ENCODE peak calls at places on chromosome 3, in ten cellular contexts. O is transverse colon; D is K562; A is tibial nerve; J is fibroblast of lung; U is SJSA1; Z is breast epithelium; G is ascending aorta; E is astrocyte; Q is CD8-positive, alpha-beta memory T cell. Y is an unnamed sample. For H3K36me3, the result is how much of the 10 kb centered on the place peaks cover.

GRCh38 chr3:96863129-96863740 is 48.8 kb downstream of the EPHA6 start:
- DNase-seq in U (no peak), Z (peak), D (peak), E (no peak), J (peak), G (no peak), A (no peak), Q (no peak), O (peak), Y (peak)

GRCh38 chr3:66138336-66139234 is 82.2 kb upstream of the SLC25A26 start:
- DNase-seq in G (peak), D (peak), E (peak), U (peak), A (no peak), Z (peak), J (peak), O (peak), Q (no peak), Y (peak)

GRCh38 chr3:47015151-47015550 is 35.7 kb downstream of the NBEAL2 start:
- DNase-seq in G (no peak), Z (no peak), J (no peak), O (no peak), D (no peak), E (no peak), Q (no peak), A (no peak), U (no peak), Y (no peak)

GRCh38 chr3:182370949-182371348 is 422.4 kb upstream of the ATP11B start:
- DNase-seq in A (no peak), G (no peak), Q (no peak), O (no peak), U (no peak), D (no peak), E (peak), Z (no peak), J (peak), Y (no peak)

GRCh38 chr3:100002599-100003350 is 111.5 kb downstream of the FILIP1L start:
- DNase-seq in U (no peak), O (peak), E (peak), A (no peak), J (peak), Q (no peak), Z (peak), G (no peak), D (peak), Y (no peak)

GRCh38 chr3:184417619-184418327 is 37.9 kb downstream of the CHRD start:
- DNase-seq in U (peak), G (peak), D (peak), J (peak), O (peak), A (peak), Z (peak), Q (peak), E (peak), Y (peak)

GRCh38 chr3:52973806-52974205 is 72.1 kb downstream of the SFMBT1 start:
- DNase-seq in O (no peak), D (no peak), Q (no peak), Z (no peak), J (peak), A (no peak), G (no peak), U (no peak), E (peak), Y (no peak)

GRCh38 chr3:85576091-85576690 is 617.4 kb downstream of the CADM2 start:
- DNase-seq in A (peak), G (peak), Z (peak), O (peak), Q (no peak), J (peak), D (peak), U (peak), E (no peak), Y (peak)

GRCh38 chr3:71652786-71653419 is 69.4 kb upstream of the FOXP1 start:
- DNase-seq in D (peak), O (peak), E (peak), U (no peak), Z (no peak), G (peak), J (peak), Q (no peak), A (no peak), Y (peak)

GRCh38 chr3:197888511-197888910 is 61.5 kb upstream of the RPL35A start:
- DNase-seq in U (no peak), O (no peak), G (no peak), D (no peak), Q (no peak), E (no peak), J (no peak), A (no peak), Z (no peak), Y (no peak)

GRCh38 chr3:35946857-35947514 is 307.7 kb downstream of the ARPP21 start:
- DNase-seq in U (no peak), Z (no peak), O (peak), E (no peak), Q (no peak), D (no peak), J (no peak), A (no peak), G (no peak), Y (peak)

GRCh38 chr3:16982439-16982838 is 97.7 kb downstream of the PLCL2 start:
- DNase-seq in J (no peak), O (no peak), D (no peak), A (no peak), G (no peak), Z (no peak), E (no peak), U (no peak), Q (no peak), Y (no peak)

GRCh38 chr3:8709801-8710524 is 23.6 kb upstream of the CAV3 start:
- DNase-seq in J (no peak), U (no peak), D (no peak), O (no peak), Z (peak), A (no peak), G (no peak), Q (no peak), E (no peak), Y (no peak)

GRCh38 chr3:174193559-174193958 is 665.6 kb upstream of the NAALADL2 start:
- DNase-seq in U (no peak), Q (no peak), O (no peak), Z (no peak), D (no peak), A (no peak), G (no peak), E (no peak), J (no peak), Y (no peak)

GRCh38 chr3:85783331-85783730 is 824.5 kb downstream of the CADM2 start:
- DNase-seq in D (no peak), Q (no peak), J (no peak), E (no peak), O (no peak), Z (no peak), U (no peak), A (no peak), G (no peak), Y (peak)

GRCh38 chr3:54962200-54962599 is 34.3 kb upstream of the LRTM1 start:
- DNase-seq in U (no peak), A (no peak), O (no peak), Q (no peak), D (no peak), J (peak), E (peak), Z (no peak), G (no peak), Y (no peak)

GRCh38 chr3:177005718-177006405 is 191.4 kb downstream of the TBL1XR1 start:
- DNase-seq in U (no peak), O (no peak), G (no peak), A (no peak), Q (no peak), D (no peak), Z (no peak), E (no peak), J (no peak), Y (no peak)

GRCh38 chr3:123081718-123082369 is 15.0 kb downstream of the PDIA5 start:
- DNase-seq in E (no peak), J (no peak), A (no peak), Q (no peak), O (no peak), D (peak), Z (no peak), U (no peak), G (peak), Y (peak)

GRCh38 chr3:151976211-151977050 is 103.0 kb downstream of the SUCNR1 start:
- DNase-seq in Z (no peak), O (no peak), D (peak), J (peak), E (peak), U (peak), Q (no peak), A (no peak), G (no peak), Y (no peak)

GRCh38 chr3:49025793-49026520 is 3.2 kb downstream of the IMPDH2 start:
- DNase-seq in Q (no peak), U (no peak), D (no peak), G (no peak), Z (no peak), A (no peak), O (no peak), J (no peak), E (no peak), Y (no peak)

GRCh38 chr3:15206662-15207576 is 873 bp downstream of the CAPN7 start:
- DNase-seq in J (peak), G (no peak), Z (peak), D (peak), E (peak), Q (no peak), A (no peak), O (peak), U (no peak), Y (peak)

GRCh38 chr3:133441867-133442270 is 42.0 kb downstream of the BFSP2 start:
- DNase-seq in Z (no peak), D (no peak), E (no peak), G (no peak), U (no peak), A (no peak), Q (no peak), O (no peak), J (no peak), Y (no peak)

GRCh38 chr3:125028657-125029056 is 27.1 kb downstream of the HEG1 start:
- DNase-seq in J (peak), G (no peak), Q (no peak), E (no peak), D (no peak), O (no peak), Z (no peak), U (no peak), A (no peak), Y (no peak)
- H3K36me3 ChIP-seq in J (under half), G (under half), Q (under half), E (under half), D (under half), O (under half), Z (under half), U (half or more), A (under half), Y (under half)

GRCh38 chr3:13408890-13409289 is 11.2 kb downstream of the NUP210 start:
- DNase-seq in Q (no peak), G (no peak), D (no peak), J (no peak), A (no peak), Z (no peak), O (no peak), E (no peak), U (no peak), Y (no peak)

GRCh38 chr3:13406200-13406599 is 13.9 kb downstream of the NUP210 start:
- DNase-seq in U (no peak), Q (no peak), E (no peak), Z (no peak), A (no peak), G (no peak), D (peak), O (no peak), J (no peak), Y (no peak)

GRCh38 chr3:13405614-13406013 is 14.5 kb downstream of the NUP210 start:
- DNase-seq in O (no peak), G (no peak), A (no peak), D (no peak), J (no peak), Q (no peak), E (no peak), U (no peak), Z (no peak), Y (no peak)

GRCh38 chr3:13407926-13408325 is 12.2 kb downstream of the NUP210 start:
- DNase-seq in U (no peak), A (no peak), G (no peak), O (no peak), Z (no peak), Q (no peak), J (no peak), D (no peak), E (no peak), Y (no peak)

GRCh38 chr3:13407475-13407874 is 12.6 kb downstream of the NUP210 start:
- DNase-seq in Q (no peak), O (no peak), E (no peak), A (no peak), J (no peak), D (no peak), G (no peak), Z (no peak), U (no peak), Y (no peak)
- H3K36me3 ChIP-seq in Q (under half), O (under half), E (under half), A (under half), J (under half), D (under half), G (under half), Z (under half), U (under half), Y (under half)

DNA sequence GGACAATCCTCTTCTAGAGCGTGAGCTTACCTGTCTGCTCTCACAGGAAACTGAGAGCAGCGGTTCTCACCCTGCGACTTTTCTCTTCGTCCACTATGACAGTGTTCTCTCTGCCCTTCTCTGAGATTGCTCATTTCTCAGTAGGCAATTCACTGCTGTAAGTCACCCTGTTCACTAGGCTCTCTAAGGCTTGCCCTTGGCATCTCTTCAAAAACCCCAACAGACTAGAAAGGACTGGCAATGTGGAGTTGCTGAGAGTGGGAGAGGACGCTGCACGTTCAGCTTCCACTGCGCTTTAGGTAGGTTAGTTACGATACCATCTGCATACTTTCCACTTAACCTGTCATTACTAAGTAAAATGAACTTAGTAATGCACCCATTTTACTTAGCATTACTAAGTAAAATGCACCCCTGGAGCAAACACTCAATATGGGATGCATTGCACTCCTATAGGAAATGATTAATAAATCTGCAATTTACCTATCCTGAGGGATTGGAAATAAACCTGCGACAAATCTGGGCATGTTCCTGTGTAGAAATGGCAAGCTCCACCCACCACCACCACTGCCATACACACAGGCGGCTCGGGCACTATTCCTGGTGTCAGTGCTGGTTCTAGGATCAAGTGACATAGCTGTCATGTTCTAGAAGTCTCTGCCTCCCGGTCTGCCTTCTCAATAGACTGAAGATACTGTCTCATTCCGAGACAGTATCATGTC is 21.4 kb downstream of the XPC start:
- DNase-seq in Q (no peak), D (no peak), G (no peak), Z (no peak), U (no peak), A (no peak), E (no peak), O (no peak), J (no peak), Y (no peak)
- H3K36me3 ChIP-seq in Q (half or more), D (half or more), G (half or more), Z (under half), U (half or more), A (under half), E (half or more), O (half or more), J (under half), Y (under half)

GRCh38 chr3:11769704-11770103 is 77.0 kb downstream of the TAMM41 start:
- DNase-seq in G (no peak), J (no peak), E (no peak), U (no peak), Q (no peak), O (no peak), Z (no peak), D (no peak), A (no peak), Y (no peak)

GRCh38 chr3:11770105-11770476 is 76.6 kb downstream of the TAMM41 start:
- DNase-seq in D (no peak), O (no peak), J (no peak), Z (no peak), U (no peak), E (no peak), A (no peak), G (no peak), Q (no peak), Y (no peak)

GRCh38 chr3:11768604-11769003 is 78.1 kb downstream of the TAMM41 start:
- DNase-seq in O (no peak), G (no peak), Z (no peak), E (no peak), Q (no peak), A (no peak), U (no peak), D (no peak), J (no peak), Y (no peak)

GRCh38 chr3:11759996-11760395 is 86.7 kb downstream of the TAMM41 start:
- DNase-seq in O (no peak), A (no peak), D (no peak), Q (no peak), G (no peak), Z (peak), E (no peak), J (no peak), U (no peak), Y (no peak)

DNA sequence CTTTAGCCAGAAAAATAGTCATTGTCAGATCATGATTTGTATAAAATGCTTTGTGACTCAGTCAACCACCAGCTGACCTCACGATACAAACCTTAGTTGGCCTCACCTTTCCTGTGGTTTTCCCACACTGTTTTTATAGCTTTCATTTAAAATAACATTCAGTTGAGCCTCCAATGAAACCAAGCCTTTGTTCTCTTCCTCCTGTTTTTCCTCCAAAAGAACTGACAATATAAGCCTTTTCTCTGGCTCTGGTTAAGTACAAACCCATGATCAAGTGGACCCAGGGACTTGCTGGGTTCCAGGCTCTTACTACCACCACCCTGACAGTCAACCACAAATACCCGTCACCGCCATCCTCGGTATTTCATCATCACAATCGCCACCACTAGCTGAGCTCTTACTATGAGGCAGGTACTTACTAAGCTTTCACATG is 81.7 kb downstream of the TAMM41 start:
- DNase-seq in J (peak), U (peak), Z (no peak), A (no peak), E (peak), D (no peak), G (no peak), O (no peak), Q (no peak), Y (no peak)
- H3K36me3 ChIP-seq in J (under half), U (under half), Z (under half), A (under half), E (under half), D (under half), G (under half), O (under half), Q (under half), Y (under half)

GRCh38 chr3:146243559-146243958 is 7.3 kb downstream of the PLSCR4 start:
- DNase-seq in U (no peak), A (no peak), Z (no peak), Q (no peak), O (no peak), D (no peak), J (no peak), G (no peak), E (no peak), Y (no peak)

GRCh38 chr3:146250449-146251382 is at the start of gene PLSCR4:
- DNase-seq in J (peak), Z (peak), G (peak), A (peak), E (peak), D (peak), U (peak), O (peak), Q (no peak), Y (peak)

GRCh38 chr3:146246493-146246892 is 4.4 kb downstream of the PLSCR4 start:
- DNase-seq in A (no peak), J (no peak), D (no peak), E (no peak), O (no peak), Z (no peak), G (no peak), U (no peak), Q (no peak), Y (no peak)

DNA sequence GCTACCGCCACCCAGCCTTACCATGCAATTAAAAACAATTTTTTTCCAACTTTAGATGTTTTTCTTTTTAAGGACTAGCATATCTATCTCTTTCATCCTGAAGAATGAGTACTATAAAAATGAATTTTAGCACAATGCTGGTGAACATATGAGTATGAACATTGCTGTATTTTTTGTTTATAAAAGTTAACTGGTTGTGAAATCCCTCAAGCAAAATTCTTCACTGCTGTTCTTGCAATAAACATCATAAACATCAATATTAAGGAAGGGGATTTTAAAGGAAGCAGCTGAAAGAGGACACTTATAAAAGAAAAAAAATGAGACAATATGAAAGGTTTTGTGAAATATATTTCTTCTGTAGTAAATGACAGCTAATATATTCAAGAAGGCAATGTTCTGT is 3.0 kb downstream of the PLSCR4 start:
- DNase-seq in E (no peak), J (no peak), Z (no peak), A (no peak), D (no peak), Q (no peak), U (no peak), G (no peak), O (no peak), Y (no peak)
- H3K36me3 ChIP-seq in E (under half), J (under half), Z (under half), A (under half), D (under half), Q (under half), U (under half), G (under half), O (under half), Y (under half)

Y was measured in BE2C.